ENCODE peak calls at places on chromosomes 7 and 10, in five cellular contexts. One of them, this sample, is unnamed.

GRCh38 chr10:30233186-30233958 is 115.7 kb downstream of the MTPAP start:
- DNase-seq in heart right ventricle: no peak
- DNase-seq in A549: no peak
- DNase-seq in body of pancreas: no peak
- DNase-seq in brain microvascular endothelial cell: peak
- DNase-seq in this sample: no peak

GRCh38 chr7:154929006-154929726 is 73.8 kb downstream of the PAXIP1 start:
- DNase-seq in heart right ventricle: no peak
- DNase-seq in A549: no peak
- DNase-seq in body of pancreas: no peak
- DNase-seq in brain microvascular endothelial cell: no peak
- DNase-seq in this sample: no peak

GRCh38 chr7:158292948-158293347 is 294.7 kb downstream of the PTPRN2 start:
- DNase-seq in heart right ventricle: no peak
- DNase-seq in A549: no peak
- DNase-seq in body of pancreas: no peak
- DNase-seq in brain microvascular endothelial cell: no peak
- DNase-seq in this sample: no peak

GRCh38 chr10:1184541-1185415 is 128.6 kb downstream of the WDR37 start:
- DNase-seq in heart right ventricle: no peak
- DNase-seq in A549: no peak
- DNase-seq in body of pancreas: no peak
- DNase-seq in brain microvascular endothelial cell: no peak
- DNase-seq in this sample: no peak

GRCh38 chr7:98097042-98097645 is 9.5 kb upstream of the LMTK2 start:
- DNase-seq in heart right ventricle: no peak
- DNase-seq in A549: no peak
- DNase-seq in body of pancreas: no peak
- DNase-seq in brain microvascular endothelial cell: no peak
- DNase-seq in this sample: no peak

GRCh38 chr10:48243487-48243886 is 31.0 kb downstream of the FRMPD2 start:
- DNase-seq in heart right ventricle: no peak
- DNase-seq in A549: no peak
- DNase-seq in body of pancreas: no peak
- DNase-seq in brain microvascular endothelial cell: no peak
- DNase-seq in this sample: no peak

GRCh38 chr7:129774359-129774758 is 162.8 kb downstream of the NRF1 start:
- DNase-seq in heart right ventricle: no peak
- DNase-seq in A549: no peak
- DNase-seq in body of pancreas: no peak
- DNase-seq in brain microvascular endothelial cell: no peak
- DNase-seq in this sample: no peak

GRCh38 chr10:100128951-100129350 is 47.3 kb upstream of the CPN1 start:
- DNase-seq in heart right ventricle: no peak
- DNase-seq in A549: no peak
- DNase-seq in body of pancreas: no peak
- DNase-seq in brain microvascular endothelial cell: no peak
- DNase-seq in this sample: no peak

GRCh38 chr7:54788664-54789063 is 29.7 kb upstream of the SEC61G start:
- DNase-seq in heart right ventricle: no peak
- DNase-seq in A549: peak
- DNase-seq in body of pancreas: peak
- DNase-seq in brain microvascular endothelial cell: peak
- DNase-seq in this sample: no peak

DNA sequence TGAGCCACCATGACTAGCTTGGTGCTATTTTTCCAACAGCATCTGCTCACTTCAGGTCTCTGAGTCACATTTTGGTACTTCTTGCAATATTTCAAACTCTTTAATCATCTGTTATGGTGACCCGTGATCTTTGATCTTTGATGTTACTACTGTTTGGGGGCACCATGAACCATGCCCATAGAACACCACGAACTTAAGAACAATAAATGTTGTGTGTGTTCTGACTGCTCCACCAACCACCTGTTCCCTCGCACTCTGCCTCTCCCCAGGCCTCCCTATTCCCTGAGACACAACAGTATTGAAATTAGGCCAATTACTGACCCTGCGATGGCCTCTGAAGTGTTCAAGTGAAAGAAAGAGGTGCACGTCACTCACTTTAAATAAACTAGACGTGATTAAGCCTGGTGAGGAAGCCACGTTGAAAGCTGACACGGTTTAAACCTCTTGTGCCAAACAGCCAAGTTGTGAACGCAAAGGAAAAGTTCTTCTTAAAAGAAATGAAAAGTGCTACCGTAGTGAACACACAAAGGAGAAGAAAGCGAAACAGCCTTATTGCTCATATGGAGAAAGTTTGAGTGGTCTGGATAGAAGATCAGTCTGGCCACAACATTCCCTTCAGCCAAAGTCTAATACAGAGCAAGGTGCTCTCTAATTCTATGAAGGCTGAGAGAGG is 27.2 kb upstream of the ATP6V0A4 start:
- DNase-seq in heart right ventricle: no peak
- DNase-seq in A549: no peak
- DNase-seq in body of pancreas: no peak
- DNase-seq in brain microvascular endothelial cell: no peak
- DNase-seq in this sample: no peak
- H3K27ac ChIP-seq in heart right ventricle: no peak
- H3K27ac ChIP-seq in A549: no peak
- H3K27ac ChIP-seq in body of pancreas: no peak
- H3K27ac ChIP-seq in brain microvascular endothelial cell: no peak
- H3K27ac ChIP-seq in this sample: no peak

DNA sequence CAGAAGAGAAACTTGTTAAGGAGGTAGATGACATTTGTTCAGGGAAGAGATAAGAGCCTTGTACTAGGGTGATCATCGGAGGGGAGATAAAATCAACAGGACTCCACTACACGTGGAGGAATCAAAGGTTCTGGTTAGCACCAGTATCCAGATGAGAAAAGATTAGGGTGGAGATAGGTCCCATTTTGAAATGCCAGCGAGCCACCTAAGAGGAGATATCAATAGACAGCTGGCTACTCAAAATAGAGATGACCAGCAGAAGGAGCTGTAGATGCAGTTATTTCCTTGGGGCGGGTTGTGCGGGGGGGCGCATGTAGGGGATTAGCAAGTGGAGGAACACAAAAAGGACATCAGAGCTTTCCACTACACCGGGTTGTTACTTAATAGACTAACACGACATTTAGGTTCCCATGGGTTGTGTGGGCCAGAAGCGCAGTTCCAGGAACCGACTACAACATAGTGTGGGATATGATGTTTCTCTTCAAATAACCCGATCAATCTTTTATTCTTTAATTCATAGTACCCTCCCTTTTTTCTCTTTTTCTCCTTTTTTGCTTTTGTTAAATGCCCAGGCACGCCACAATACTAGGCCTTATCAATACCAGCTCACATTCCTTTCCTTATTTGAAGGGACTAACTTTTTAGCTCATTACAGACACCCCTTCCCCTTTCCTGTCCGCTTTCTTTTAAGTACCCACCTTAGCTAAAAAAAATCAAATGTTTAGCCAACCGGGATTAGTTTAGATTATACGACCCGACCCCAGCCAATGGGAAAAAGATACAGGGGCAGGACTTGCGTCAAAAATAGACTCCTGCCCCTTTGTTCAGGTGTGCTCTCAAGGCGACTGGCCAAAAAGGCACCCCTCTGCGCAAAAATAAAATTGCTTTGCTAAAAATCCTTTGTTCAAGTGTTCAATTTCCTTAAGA is 2.0 kb upstream of the KIF11 start:
- DNase-seq in heart right ventricle: peak
- DNase-seq in A549: peak
- DNase-seq in body of pancreas: peak
- DNase-seq in brain microvascular endothelial cell: peak
- DNase-seq in this sample: peak
- TF ChIP-seq CTCF in heart right ventricle: peak
- TF ChIP-seq CTCF in A549: peak
- TF ChIP-seq CTCF in body of pancreas: no peak
- TF ChIP-seq CTCF in brain microvascular endothelial cell: peak
- TF ChIP-seq CTCF in this sample: no peak

DNA sequence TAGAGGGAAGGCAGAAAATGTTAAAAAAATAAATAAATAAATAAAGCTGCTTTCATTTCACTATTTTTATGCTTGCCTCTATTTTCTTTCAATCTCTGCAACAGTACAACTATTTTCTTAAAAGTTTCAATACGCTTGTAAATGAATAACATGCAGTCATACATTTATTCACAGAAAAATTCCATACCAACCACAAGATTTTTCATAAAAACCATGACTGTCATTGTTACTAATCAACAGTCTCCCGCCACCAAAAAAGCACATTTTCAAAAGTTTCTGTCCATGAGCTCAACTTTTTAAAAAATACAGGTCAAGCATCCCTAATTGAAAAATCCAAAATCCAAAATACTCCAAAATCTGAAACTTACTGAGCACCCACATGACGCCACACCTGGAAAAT is 5.3 kb downstream of the PARD3 start:
- DNase-seq in heart right ventricle: no peak
- DNase-seq in A549: no peak
- DNase-seq in body of pancreas: no peak
- DNase-seq in brain microvascular endothelial cell: no peak
- DNase-seq in this sample: no peak
- H3K27ac ChIP-seq in heart right ventricle: no peak
- H3K27ac ChIP-seq in A549: no peak
- H3K27ac ChIP-seq in body of pancreas: no peak
- H3K27ac ChIP-seq in brain microvascular endothelial cell: no peak
- H3K27ac ChIP-seq in this sample: no peak

GRCh38 chr7:22855049-22855392 is 32.4 kb upstream of the TOMM7 start:
- DNase-seq in heart right ventricle: no peak
- DNase-seq in A549: peak
- DNase-seq in body of pancreas: no peak
- DNase-seq in brain microvascular endothelial cell: no peak
- DNase-seq in this sample: no peak
- TF ChIP-seq CTCF in heart right ventricle: no peak
- TF ChIP-seq CTCF in A549: no peak
- TF ChIP-seq CTCF in body of pancreas: no peak
- TF ChIP-seq CTCF in brain microvascular endothelial cell: no peak
- TF ChIP-seq CTCF in this sample: no peak